ENCODE peak calls at places on chromosomes 4 and X, in nine cellular contexts. U is lung; G is stimulated activated CD4-positive, alpha-beta T cell treated with anti-CD3 and anti-CD28 coated beads, Interleukin-2, amount 100 ng/mL, for 48 hours; A is stimulated activated CD8-positive, alpha-beta memory T cell treated with anti-CD3 and anti-CD28 coated beads, Interleukin-15, amount 100 ng/mL, for 24 hours; Z is T-helper 2 cell; B is NCI-H526; Y is stimulated activated naive CD8-positive, alpha-beta T cell treated with anti-CD3 and anti-CD28 coated beads, Interleukin-15, Interleukin-2, amounts not matched to agents 100 U/mL and 50 U/mL, for 24 hours; D is keratinocyte; I is occipital lobe. V is an unnamed sample.
A peak's percentile ranks its signal among the peaks of the same experiment; 100 is the strongest.

GRCh38 chr4:2373532-2373931 is 44.9 kb downstream of the ZFYVE28 start:
- DNase-seq in U (no peak), G (no peak), A (no peak), Z (no peak), B (no peak), Y (no peak), D (no peak), I (no peak), V (no peak)

GRCh38 chr4:169823685-169824084 is 65.9 kb upstream of the HPF1 start:
- DNase-seq in U (no peak), G (peak; percentile 2), A (no peak), Z (no peak), B (no peak), Y (peak; percentile 10), D (no peak), I (no peak), V (peak; percentile 67)

GRCh38 chr4:159360549-159360948 is 257.7 kb downstream of the RAPGEF2 start:
- DNase-seq in U (no peak), G (no peak), A (no peak), Z (no peak), B (no peak), Y (no peak), D (peak; percentile 48), I (no peak), V (no peak)

GRCh38 chrX:120457766-120458180 is 11.3 kb downstream of the LAMP2 start:
- DNase-seq in U (no peak), G (no peak), A (no peak), Z (no peak), B (peak; percentile 21), Y (no peak), D (peak; percentile 60), I (no peak), V (no peak)

GRCh38 chrX:152072236-152072635 is 66.1 kb downstream of the MAGEA10 start:
- DNase-seq in U (no peak), G (no peak), A (no peak), Z (no peak), B (no peak), Y (no peak), D (no peak), I (no peak), V (no peak)

GRCh38 chr4:26952891-26953290 is 92.2 kb downstream of the STIM2 start:
- DNase-seq in U (no peak), G (no peak), A (no peak), Z (no peak), B (no peak), Y (no peak), D (no peak), I (no peak), V (no peak)

GRCh38 chr4:88177981-88178632 is 19.7 kb upstream of the ABCG2 start:
- DNase-seq in U (peak; percentile 61), G (no peak), A (no peak), Z (no peak), B (no peak), Y (no peak), D (peak; percentile 79), I (no peak), V (peak; percentile 89)

GRCh38 chrX:72659726-72660125 is 54.4 kb downstream of the PHKA1 start:
- DNase-seq in U (no peak), G (no peak), A (no peak), Z (no peak), B (no peak), Y (no peak), D (no peak), I (no peak), V (no peak)

GRCh38 chr4:61996943-61997342 is 796.8 kb downstream of the ADGRL3 start:
- DNase-seq in U (no peak), G (no peak), A (no peak), Z (no peak), B (no peak), Y (no peak), D (no peak), I (no peak), V (no peak)

GRCh38 chrX:118216086-118216485 is 99.5 kb upstream of the KLHL13 start:
- DNase-seq in U (no peak), G (no peak), A (no peak), Z (no peak), B (no peak), Y (no peak), D (no peak), I (no peak), V (no peak)

GRCh38 chrX:119374736-119375135 is 24.4 kb upstream of the SLC25A43 start:
- DNase-seq in U (no peak), G (no peak), A (no peak), Z (no peak), B (no peak), Y (no peak), D (peak; percentile 7), I (no peak), V (no peak)

GRCh38 chrX:72079607-72080006 is 52.1 kb downstream of the RTL5 start:
- DNase-seq in U (no peak), G (no peak), A (no peak), Z (no peak), B (no peak), Y (no peak), D (no peak), I (no peak), V (no peak)

GRCh38 chrX:43655151-43655676 is 885 bp upstream of the MAOA start:
- DNase-seq in U (peak; percentile 34), G (no peak), A (no peak), Z (peak; percentile 6), B (peak; percentile 26), Y (peak; percentile 25), D (peak; percentile 26), I (peak; percentile 13), V (no peak)

GRCh38 chr4:106624674-106625073 is 256.1 kb upstream of the GIMD1 start:
- DNase-seq in U (no peak), G (no peak), A (no peak), Z (no peak), B (no peak), Y (no peak), D (no peak), I (no peak), V (no peak)

GRCh38 chr4:8579526-8580320 is 469 bp upstream of the GPR78 start:
- DNase-seq in U (no peak), G (no peak), A (no peak), Z (no peak), B (no peak), Y (no peak), D (no peak), I (no peak), V (no peak)

GRCh38 chrX:136325377-136325776 is 24.6 kb downstream of the ADGRG4 start:
- DNase-seq in U (no peak), G (no peak), A (no peak), Z (no peak), B (no peak), Y (no peak), D (no peak), I (no peak), V (no peak)

GRCh38 chr4:98639523-98639922 is 18.9 kb downstream of the TSPAN5 start:
- DNase-seq in U (no peak), G (no peak), A (no peak), Z (no peak), B (no peak), Y (no peak), D (no peak), I (no peak), V (no peak)

GRCh38 chr4:1775731-1776500 is 17.2 kb upstream of the FGFR3 start:
- DNase-seq in U (no peak), G (no peak), A (no peak), Z (no peak), B (no peak), Y (no peak), D (peak; percentile 76), I (peak; percentile 26), V (no peak)

GRCh38 chrX:43707812-43708548 is 51.9 kb downstream of the MAOA start:
- DNase-seq in U (peak; percentile 69), G (no peak), A (no peak), Z (no peak), B (no peak), Y (no peak), D (no peak), I (no peak), V (no peak)

GRCh38 chr4:92483341-92483740 is 179.6 kb downstream of the GRID2 start:
- DNase-seq in U (no peak), G (no peak), A (no peak), Z (no peak), B (no peak), Y (no peak), D (no peak), I (no peak), V (no peak)

GRCh38 chr4:141074098-141074878 is 59.0 kb downstream of the RNF150 start:
- DNase-seq in U (no peak), G (no peak), A (no peak), Z (no peak), B (no peak), Y (no peak), D (no peak), I (no peak), V (no peak)

GRCh38 chrX:1443496-1444075 is 9.1 kb downstream of the ASMTL start:
- DNase-seq in U (no peak), G (no peak), A (no peak), Z (no peak), B (no peak), Y (peak; percentile 1), D (no peak), I (no peak), V (no peak)

GRCh38 chr4:81676552-81676951 is 204.8 kb upstream of the RASGEF1B start:
- DNase-seq in U (no peak), G (no peak), A (no peak), Z (no peak), B (no peak), Y (no peak), D (no peak), I (no peak), V (no peak)